ENCODE peak calls at places on chromosomes 7 and 10, in eight cellular contexts. A, D, K, N, S, I, T and L are unnamed samples.

GRCh38 chr10:102335184-102335583 is 60.3 kb upstream of the NFKB2 start:
- DNase-seq in A (peak; percentile 39), D (no peak), K (no peak), N (peak; percentile 51), S (no peak), I (no peak), T (no peak), L (no peak)

GRCh38 chr10:80405636-80406035 is 2.7 kb upstream of the PRXL2A start:
- DNase-seq in A (peak; percentile 84), D (no peak), K (no peak), N (peak; percentile 52), S (peak; percentile 67), I (no peak), T (no peak), L (no peak)

GRCh38 chr10:46033602-46034011 is 3.2 kb upstream of the NCOA4 start:
- DNase-seq in A (peak; percentile 83), D (no peak), K (no peak), N (peak; percentile 80), S (no peak), I (no peak), T (peak; percentile 25), L (no peak)

GRCh38 chr7:92042056-92042737 is 92.1 kb downstream of the CYP51A1 start:
- DNase-seq in A (no peak), D (no peak), K (no peak), N (no peak), S (no peak), I (peak; percentile 8), T (no peak), L (no peak)

GRCh38 chr7:143948733-143949132 is 5.9 kb upstream of the OR2F1 start:
- DNase-seq in A (no peak), D (no peak), K (no peak), N (peak; percentile 28), S (no peak), I (no peak), T (no peak), L (no peak)

GRCh38 chr10:73887038-73888015 is 13.0 kb upstream of the CAMK2G start:
- DNase-seq in A (peak; percentile 87), D (no peak), K (no peak), N (peak; percentile 83), S (peak; percentile 62), I (peak; percentile 62), T (peak; percentile 30), L (no peak)

GRCh38 chr10:6396652-6397051 is 183.4 kb downstream of the PRKCQ start:
- DNase-seq in A (peak; percentile 76), D (no peak), K (no peak), N (peak; percentile 57), S (no peak), I (no peak), T (no peak), L (no peak)

GRCh38 chr7:148883233-148884048 is 650 bp downstream of the EZH2 start:
- DNase-seq in A (no peak), D (peak; percentile 41), K (peak; percentile 38), N (peak; percentile 9), S (no peak), I (peak; percentile 28), T (peak; percentile 53), L (peak; percentile 32)

GRCh38 chr10:50536617-50537252 is 87.0 kb downstream of the SGMS1 start:
- DNase-seq in A (no peak), D (no peak), K (no peak), N (peak; percentile 63), S (no peak), I (no peak), T (no peak), L (no peak)

GRCh38 chr10:65234261-65234660 is 1691.6 kb upstream of the LRRTM3 start:
- DNase-seq in A (no peak), D (no peak), K (no peak), N (no peak), S (no peak), I (no peak), T (no peak), L (no peak)

GRCh38 chr10:13528138-13528874 is 508 bp downstream of the BEND7 start:
- DNase-seq in A (no peak), D (no peak), K (peak; percentile 40), N (peak; percentile 5), S (no peak), I (peak; percentile 18), T (peak; percentile 53), L (peak; percentile 26)

GRCh38 chr7:163298-163695 is 29.1 kb upstream of the FAM20C start:
- DNase-seq in A (no peak), D (no peak), K (no peak), N (no peak), S (no peak), I (no peak), T (no peak), L (no peak)

GRCh38 chr7:38220452-38220851 is 42.4 kb downstream of the STARD3NL start:
- DNase-seq in A (no peak), D (no peak), K (no peak), N (no peak), S (no peak), I (no peak), T (no peak), L (no peak)

GRCh38 chr7:35254496-35255416 is 856 bp upstream of the TBX20 start:
- DNase-seq in A (no peak), D (no peak), K (no peak), N (no peak), S (no peak), I (no peak), T (peak; percentile 12), L (no peak)

GRCh38 chr10:14687340-14687739 is 87.4 kb downstream of the FAM107B start:
- DNase-seq in A (no peak), D (no peak), K (no peak), N (no peak), S (no peak), I (no peak), T (no peak), L (no peak)

GRCh38 chr7:82444220-82445049 is 858 bp upstream of the CACNA2D1 start:
- DNase-seq in A (no peak), D (no peak), K (no peak), N (peak; percentile 15), S (peak; percentile 89), I (peak; percentile 61), T (peak; percentile 5), L (no peak)